ENCODE peak calls at places on chromosomes 7 and 10, in seven cellular contexts. One of them, this sample, is unnamed.

GRCh38 chr7:145539910-145540309 is 576.7 kb upstream of the CNTNAP2 start:
- DNase-seq in NCI-H345: no peak
- DNase-seq in iPS-NIHi11: no peak
- DNase-seq in stimulated activated CD8-positive, alpha-beta memory T cell treated with anti-CD3 and anti-CD28 coated beads, Interleukin-15, amount 100 ng/mL, for 24 hours: no peak
- DNase-seq in bronchial epithelial cell: no peak
- DNase-seq in HCT116: no peak
- DNase-seq in activated CD4-positive, alpha-beta T cell treated with anti-CD3 and anti-CD28 coated beads, Interleukin-2, amount 50 U/mL, for 1 hour: no peak
- DNase-seq in this sample: no peak

GRCh38 chr10:122060250-122060649 is 71.3 kb downstream of the TACC2 start:
- DNase-seq in NCI-H345: no peak
- DNase-seq in iPS-NIHi11: no peak
- DNase-seq in stimulated activated CD8-positive, alpha-beta memory T cell treated with anti-CD3 and anti-CD28 coated beads, Interleukin-15, amount 100 ng/mL, for 24 hours: no peak
- DNase-seq in bronchial epithelial cell: no peak
- DNase-seq in HCT116: no peak
- DNase-seq in activated CD4-positive, alpha-beta T cell treated with anti-CD3 and anti-CD28 coated beads, Interleukin-2, amount 50 U/mL, for 1 hour: no peak
- DNase-seq in this sample: no peak

GRCh38 chr7:128838109-128838779 is 8.0 kb downstream of the FLNC start:
- DNase-seq in NCI-H345: no peak
- DNase-seq in iPS-NIHi11: no peak
- DNase-seq in stimulated activated CD8-positive, alpha-beta memory T cell treated with anti-CD3 and anti-CD28 coated beads, Interleukin-15, amount 100 ng/mL, for 24 hours: no peak
- DNase-seq in bronchial epithelial cell: no peak
- DNase-seq in HCT116: no peak
- DNase-seq in activated CD4-positive, alpha-beta T cell treated with anti-CD3 and anti-CD28 coated beads, Interleukin-2, amount 50 U/mL, for 1 hour: no peak
- DNase-seq in this sample: no peak

GRCh38 chr7:48634116-48634632 is 290.2 kb upstream of the CDC14C start:
- DNase-seq in NCI-H345: no peak
- DNase-seq in iPS-NIHi11: no peak
- DNase-seq in stimulated activated CD8-positive, alpha-beta memory T cell treated with anti-CD3 and anti-CD28 coated beads, Interleukin-15, amount 100 ng/mL, for 24 hours: no peak
- DNase-seq in bronchial epithelial cell: no peak
- DNase-seq in HCT116: no peak
- DNase-seq in activated CD4-positive, alpha-beta T cell treated with anti-CD3 and anti-CD28 coated beads, Interleukin-2, amount 50 U/mL, for 1 hour: no peak
- DNase-seq in this sample: no peak

GRCh38 chr7:39609084-39609461 is 14.3 kb upstream of the RALA start:
- DNase-seq in NCI-H345: no peak
- DNase-seq in iPS-NIHi11: no peak
- DNase-seq in stimulated activated CD8-positive, alpha-beta memory T cell treated with anti-CD3 and anti-CD28 coated beads, Interleukin-15, amount 100 ng/mL, for 24 hours: no peak
- DNase-seq in bronchial epithelial cell: peak; percentile 82
- DNase-seq in HCT116: no peak
- DNase-seq in activated CD4-positive, alpha-beta T cell treated with anti-CD3 and anti-CD28 coated beads, Interleukin-2, amount 50 U/mL, for 1 hour: no peak
- DNase-seq in this sample: no peak

GRCh38 chr10:689433-690226 is at the start of gene DIP2C:
- DNase-seq in NCI-H345: peak; percentile 60
- DNase-seq in iPS-NIHi11: peak; percentile 99
- DNase-seq in stimulated activated CD8-positive, alpha-beta memory T cell treated with anti-CD3 and anti-CD28 coated beads, Interleukin-15, amount 100 ng/mL, for 24 hours: no peak
- DNase-seq in bronchial epithelial cell: no peak
- DNase-seq in HCT116: peak; percentile 16
- DNase-seq in activated CD4-positive, alpha-beta T cell treated with anti-CD3 and anti-CD28 coated beads, Interleukin-2, amount 50 U/mL, for 1 hour: no peak
- DNase-seq in this sample: no peak

GRCh38 chr7:133419036-133419435 is 166.2 kb downstream of the EXOC4 start:
- DNase-seq in NCI-H345: no peak
- DNase-seq in iPS-NIHi11: no peak
- DNase-seq in stimulated activated CD8-positive, alpha-beta memory T cell treated with anti-CD3 and anti-CD28 coated beads, Interleukin-15, amount 100 ng/mL, for 24 hours: no peak
- DNase-seq in bronchial epithelial cell: no peak
- DNase-seq in HCT116: no peak
- DNase-seq in activated CD4-positive, alpha-beta T cell treated with anti-CD3 and anti-CD28 coated beads, Interleukin-2, amount 50 U/mL, for 1 hour: no peak
- DNase-seq in this sample: no peak

GRCh38 chr7:150826061-150826849 is 25.7 kb downstream of the TMEM176A start:
- DNase-seq in NCI-H345: no peak
- DNase-seq in iPS-NIHi11: no peak
- DNase-seq in stimulated activated CD8-positive, alpha-beta memory T cell treated with anti-CD3 and anti-CD28 coated beads, Interleukin-15, amount 100 ng/mL, for 24 hours: no peak
- DNase-seq in bronchial epithelial cell: no peak
- DNase-seq in HCT116: no peak
- DNase-seq in activated CD4-positive, alpha-beta T cell treated with anti-CD3 and anti-CD28 coated beads, Interleukin-2, amount 50 U/mL, for 1 hour: no peak
- DNase-seq in this sample: no peak

GRCh38 chr10:122515022-122515424 is 45.5 kb upstream of the DMBT1 start:
- DNase-seq in NCI-H345: no peak
- DNase-seq in iPS-NIHi11: no peak
- DNase-seq in stimulated activated CD8-positive, alpha-beta memory T cell treated with anti-CD3 and anti-CD28 coated beads, Interleukin-15, amount 100 ng/mL, for 24 hours: no peak
- DNase-seq in bronchial epithelial cell: no peak
- DNase-seq in HCT116: no peak
- DNase-seq in activated CD4-positive, alpha-beta T cell treated with anti-CD3 and anti-CD28 coated beads, Interleukin-2, amount 50 U/mL, for 1 hour: no peak
- DNase-seq in this sample: no peak

GRCh38 chr10:128018236-128018635 is 108.0 kb downstream of the MKI67 start:
- DNase-seq in NCI-H345: no peak
- DNase-seq in iPS-NIHi11: no peak
- DNase-seq in stimulated activated CD8-positive, alpha-beta memory T cell treated with anti-CD3 and anti-CD28 coated beads, Interleukin-15, amount 100 ng/mL, for 24 hours: no peak
- DNase-seq in bronchial epithelial cell: no peak
- DNase-seq in HCT116: no peak
- DNase-seq in activated CD4-positive, alpha-beta T cell treated with anti-CD3 and anti-CD28 coated beads, Interleukin-2, amount 50 U/mL, for 1 hour: no peak
- DNase-seq in this sample: no peak

GRCh38 chr10:119818889-119819270 is 53.8 kb downstream of the MCMBP start:
- DNase-seq in NCI-H345: no peak
- DNase-seq in iPS-NIHi11: peak; percentile 34
- DNase-seq in stimulated activated CD8-positive, alpha-beta memory T cell treated with anti-CD3 and anti-CD28 coated beads, Interleukin-15, amount 100 ng/mL, for 24 hours: no peak
- DNase-seq in bronchial epithelial cell: no peak
- DNase-seq in HCT116: no peak
- DNase-seq in activated CD4-positive, alpha-beta T cell treated with anti-CD3 and anti-CD28 coated beads, Interleukin-2, amount 50 U/mL, for 1 hour: no peak
- DNase-seq in this sample: no peak

GRCh38 chr7:44147026-44147881 is 6.1 kb upstream of the MYL7 start:
- DNase-seq in NCI-H345: no peak
- DNase-seq in iPS-NIHi11: no peak
- DNase-seq in stimulated activated CD8-positive, alpha-beta memory T cell treated with anti-CD3 and anti-CD28 coated beads, Interleukin-15, amount 100 ng/mL, for 24 hours: no peak
- DNase-seq in bronchial epithelial cell: no peak
- DNase-seq in HCT116: no peak
- DNase-seq in activated CD4-positive, alpha-beta T cell treated with anti-CD3 and anti-CD28 coated beads, Interleukin-2, amount 50 U/mL, for 1 hour: no peak
- DNase-seq in this sample: no peak

GRCh38 chr10:98269435-98269912 is 1.5 kb upstream of the LOXL4 start:
- DNase-seq in NCI-H345: peak; percentile 54
- DNase-seq in iPS-NIHi11: peak; percentile 81
- DNase-seq in stimulated activated CD8-positive, alpha-beta memory T cell treated with anti-CD3 and anti-CD28 coated beads, Interleukin-15, amount 100 ng/mL, for 24 hours: no peak
- DNase-seq in bronchial epithelial cell: peak; percentile 59
- DNase-seq in HCT116: peak; percentile 79
- DNase-seq in activated CD4-positive, alpha-beta T cell treated with anti-CD3 and anti-CD28 coated beads, Interleukin-2, amount 50 U/mL, for 1 hour: no peak
- DNase-seq in this sample: no peak

GRCh38 chr10:92972066-92972870 is 88.3 kb upstream of the CYP26C1 start:
- DNase-seq in NCI-H345: no peak
- DNase-seq in iPS-NIHi11: no peak
- DNase-seq in stimulated activated CD8-positive, alpha-beta memory T cell treated with anti-CD3 and anti-CD28 coated beads, Interleukin-15, amount 100 ng/mL, for 24 hours: no peak
- DNase-seq in bronchial epithelial cell: peak; percentile 93
- DNase-seq in HCT116: peak; percentile 78
- DNase-seq in activated CD4-positive, alpha-beta T cell treated with anti-CD3 and anti-CD28 coated beads, Interleukin-2, amount 50 U/mL, for 1 hour: no peak
- DNase-seq in this sample: no peak

GRCh38 chr10:109968954-109969644 is 38.7 kb upstream of the ADD3 start:
- DNase-seq in NCI-H345: no peak
- DNase-seq in iPS-NIHi11: no peak
- DNase-seq in stimulated activated CD8-positive, alpha-beta memory T cell treated with anti-CD3 and anti-CD28 coated beads, Interleukin-15, amount 100 ng/mL, for 24 hours: no peak
- DNase-seq in bronchial epithelial cell: no peak
- DNase-seq in HCT116: no peak
- DNase-seq in activated CD4-positive, alpha-beta T cell treated with anti-CD3 and anti-CD28 coated beads, Interleukin-2, amount 50 U/mL, for 1 hour: no peak
- DNase-seq in this sample: no peak

GRCh38 chr10:103881420-103882284 is 26.3 kb upstream of the SH3PXD2A start:
- DNase-seq in NCI-H345: peak; percentile 82
- DNase-seq in iPS-NIHi11: no peak
- DNase-seq in stimulated activated CD8-positive, alpha-beta memory T cell treated with anti-CD3 and anti-CD28 coated beads, Interleukin-15, amount 100 ng/mL, for 24 hours: no peak
- DNase-seq in bronchial epithelial cell: peak; percentile 100
- DNase-seq in HCT116: no peak
- DNase-seq in activated CD4-positive, alpha-beta T cell treated with anti-CD3 and anti-CD28 coated beads, Interleukin-2, amount 50 U/mL, for 1 hour: no peak
- DNase-seq in this sample: no peak

GRCh38 chr10:127310932-127311331 is 114.5 kb upstream of the INSYN2A start:
- DNase-seq in NCI-H345: no peak
- DNase-seq in iPS-NIHi11: no peak
- DNase-seq in stimulated activated CD8-positive, alpha-beta memory T cell treated with anti-CD3 and anti-CD28 coated beads, Interleukin-15, amount 100 ng/mL, for 24 hours: no peak
- DNase-seq in bronchial epithelial cell: no peak
- DNase-seq in HCT116: no peak
- DNase-seq in activated CD4-positive, alpha-beta T cell treated with anti-CD3 and anti-CD28 coated beads, Interleukin-2, amount 50 U/mL, for 1 hour: no peak
- DNase-seq in this sample: no peak

GRCh38 chr7:36506820-36507219 is 117.2 kb downstream of the ANLN start:
- DNase-seq in NCI-H345: no peak
- DNase-seq in iPS-NIHi11: no peak
- DNase-seq in stimulated activated CD8-positive, alpha-beta memory T cell treated with anti-CD3 and anti-CD28 coated beads, Interleukin-15, amount 100 ng/mL, for 24 hours: no peak
- DNase-seq in bronchial epithelial cell: peak; percentile 79
- DNase-seq in HCT116: peak; percentile 23
- DNase-seq in activated CD4-positive, alpha-beta T cell treated with anti-CD3 and anti-CD28 coated beads, Interleukin-2, amount 50 U/mL, for 1 hour: no peak
- DNase-seq in this sample: no peak

GRCh38 chr10:89367529-89367928 is 10.3 kb upstream of the IFIT1B start:
- DNase-seq in NCI-H345: no peak
- DNase-seq in iPS-NIHi11: no peak
- DNase-seq in stimulated activated CD8-positive, alpha-beta memory T cell treated with anti-CD3 and anti-CD28 coated beads, Interleukin-15, amount 100 ng/mL, for 24 hours: no peak
- DNase-seq in bronchial epithelial cell: no peak
- DNase-seq in HCT116: no peak
- DNase-seq in activated CD4-positive, alpha-beta T cell treated with anti-CD3 and anti-CD28 coated beads, Interleukin-2, amount 50 U/mL, for 1 hour: no peak
- DNase-seq in this sample: no peak

GRCh38 chr7:89002942-89003618 is 207.5 kb upstream of the TEX47 start:
- DNase-seq in NCI-H345: no peak
- DNase-seq in iPS-NIHi11: no peak
- DNase-seq in stimulated activated CD8-positive, alpha-beta memory T cell treated with anti-CD3 and anti-CD28 coated beads, Interleukin-15, amount 100 ng/mL, for 24 hours: no peak
- DNase-seq in bronchial epithelial cell: no peak
- DNase-seq in HCT116: no peak
- DNase-seq in activated CD4-positive, alpha-beta T cell treated with anti-CD3 and anti-CD28 coated beads, Interleukin-2, amount 50 U/mL, for 1 hour: no peak
- DNase-seq in this sample: no peak

GRCh38 chr7:148503900-148504487 is 86.6 kb upstream of the C7orf33 start:
- DNase-seq in NCI-H345: peak; percentile 20
- DNase-seq in iPS-NIHi11: no peak
- DNase-seq in stimulated activated CD8-positive, alpha-beta memory T cell treated with anti-CD3 and anti-CD28 coated beads, Interleukin-15, amount 100 ng/mL, for 24 hours: no peak
- DNase-seq in bronchial epithelial cell: peak; percentile 33
- DNase-seq in HCT116: peak; percentile 24
- DNase-seq in activated CD4-positive, alpha-beta T cell treated with anti-CD3 and anti-CD28 coated beads, Interleukin-2, amount 50 U/mL, for 1 hour: no peak
- DNase-seq in this sample: no peak

This sample was measured in esophagus squamous epithelium.